ENCODE peak calls at places on chromosomes 7 and 10, in four cellular contexts. U, J, O and N are unnamed samples.

GRCh38 chr7:51152801-51153200 is 163.8 kb downstream of the COBL start:
- DNase-seq in U (no peak), J (no peak), O (no peak), N (no peak)

GRCh38 chr7:73342645-73343044 is 14.7 kb downstream of the FKBP6 start:
- DNase-seq in U (no peak), J (peak; percentile 44), O (peak; percentile 80), N (peak; percentile 68)

GRCh38 chr7:472640-472957 is 47.0 kb downstream of the PDGFA start:
- DNase-seq in U (no peak), J (no peak), O (no peak), N (no peak)

GRCh38 chr10:86102446-86102845 is 264.1 kb downstream of the GRID1 start:
- DNase-seq in U (no peak), J (no peak), O (no peak), N (no peak)

GRCh38 chr10:123563581-123563855 is 102.6 kb upstream of the GPR26 start:
- DNase-seq in U (no peak), J (no peak), O (no peak), N (no peak)

GRCh38 chr7:5417106-5418071 is 6.2 kb downstream of the TNRC18 start:
- DNase-seq in U (no peak), J (no peak), O (peak; percentile 81), N (no peak)

GRCh38 chr7:73424486-73424885 is 9.1 kb upstream of the FZD9 start:
- DNase-seq in U (no peak), J (no peak), O (no peak), N (no peak)

GRCh38 chr10:84258034-84258695 is 13.3 kb downstream of the RGR start:
- DNase-seq in U (no peak), J (no peak), O (no peak), N (no peak)

GRCh38 chr7:155788616-155789000 is 23.7 kb downstream of the SHH start:
- DNase-seq in U (no peak), J (no peak), O (no peak), N (no peak)

GRCh38 chr7:74657692-74658170 is at the start of gene GTF2I:
- DNase-seq in U (no peak), J (no peak), O (no peak), N (no peak)

GRCh38 chr7:30633223-30633622 is 38.5 kb downstream of the GARS1 start:
- DNase-seq in U (no peak), J (no peak), O (no peak), N (no peak)

GRCh38 chr7:69812756-69813155 is 214.5 kb downstream of the AUTS2 start:
- DNase-seq in U (no peak), J (no peak), O (no peak), N (no peak)

GRCh38 chr7:69817096-69817495 is 218.8 kb downstream of the AUTS2 start:
- DNase-seq in U (no peak), J (no peak), O (no peak), N (no peak)

GRCh38 chr7:69811682-69812344 is 213.5 kb downstream of the AUTS2 start:
- DNase-seq in U (no peak), J (no peak), O (no peak), N (no peak)

GRCh38 chr7:69814421-69814962 is 216.2 kb downstream of the AUTS2 start:
- DNase-seq in U (no peak), J (peak; percentile 33), O (no peak), N (no peak)

GRCh38 chr7:69813637-69814240 is 215.5 kb downstream of the AUTS2 start:
- DNase-seq in U (no peak), J (no peak), O (no peak), N (no peak)
- H3K4me3 ChIP-seq in U (no peak overlapping the region), J (no peak overlapping the region), O (no peak overlapping the region), N (no peak overlapping the region)

DNA sequence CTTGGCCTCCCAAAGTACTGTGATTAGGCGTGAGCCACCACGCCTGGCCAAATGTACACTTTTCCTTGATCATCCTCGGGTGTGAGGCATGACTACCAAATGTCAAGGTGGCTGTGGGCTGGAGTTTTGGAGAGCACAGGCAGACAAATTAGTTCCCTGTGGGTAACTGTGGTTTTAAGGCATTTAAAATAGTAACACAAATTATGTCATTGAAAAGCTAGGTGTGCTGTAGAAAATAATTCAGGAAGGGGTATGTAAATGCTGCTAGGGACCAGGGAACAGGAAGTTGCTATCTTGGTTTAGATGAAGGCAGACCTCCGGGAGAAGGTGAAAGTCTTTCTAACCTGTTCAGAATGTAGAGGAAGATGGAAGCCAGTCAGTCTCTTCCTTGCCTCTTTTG is 9.9 kb downstream of the GLRX3 start:
- DNase-seq in U (no peak), J (no peak), O (no peak), N (no peak)
- H3K4me3 ChIP-seq in U (no peak overlapping the region), J (no peak overlapping the region), O (no peak overlapping the region), N (no peak overlapping the region)

DNA sequence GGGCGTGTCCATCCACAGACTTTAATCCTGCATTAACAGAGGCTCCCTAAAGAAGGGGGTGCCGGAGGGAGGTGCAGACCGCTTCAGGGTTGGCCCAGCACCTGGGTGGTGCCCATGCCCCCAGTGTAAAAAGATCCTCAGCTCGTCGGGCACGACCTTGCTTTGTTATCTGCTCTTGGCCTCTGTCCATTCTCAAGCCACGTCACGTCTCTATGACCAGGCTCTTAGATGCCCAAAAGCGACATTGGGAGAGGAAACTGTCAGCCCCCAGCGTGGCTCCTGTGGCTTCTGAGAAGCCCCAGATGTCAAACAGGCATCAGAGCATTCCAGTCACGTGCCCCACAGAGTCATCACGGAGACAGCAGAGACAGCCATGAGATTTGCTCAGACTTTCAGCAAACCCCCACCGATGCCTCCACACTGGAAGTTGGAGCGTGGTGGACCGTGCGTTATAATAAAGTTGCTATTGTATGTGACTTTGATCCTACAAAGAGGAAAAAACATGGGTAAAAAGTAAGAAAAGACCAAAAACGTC is 55.5 kb downstream of the PTPRN2 start:
- DNase-seq in U (no peak), J (no peak), O (no peak), N (no peak)
- H3K4me3 ChIP-seq in U (no peak overlapping the region), J (no peak overlapping the region), O (no peak overlapping the region), N (no peak overlapping the region)

GRCh38 chr7:111532625-111533024 is 29.7 kb downstream of the IMMP2L start:
- DNase-seq in U (no peak), J (no peak), O (peak; percentile 8), N (no peak)
- H3K4me3 ChIP-seq in U (no peak overlapping the region), J (no peak overlapping the region), O (no peak overlapping the region), N (no peak overlapping the region)

DNA sequence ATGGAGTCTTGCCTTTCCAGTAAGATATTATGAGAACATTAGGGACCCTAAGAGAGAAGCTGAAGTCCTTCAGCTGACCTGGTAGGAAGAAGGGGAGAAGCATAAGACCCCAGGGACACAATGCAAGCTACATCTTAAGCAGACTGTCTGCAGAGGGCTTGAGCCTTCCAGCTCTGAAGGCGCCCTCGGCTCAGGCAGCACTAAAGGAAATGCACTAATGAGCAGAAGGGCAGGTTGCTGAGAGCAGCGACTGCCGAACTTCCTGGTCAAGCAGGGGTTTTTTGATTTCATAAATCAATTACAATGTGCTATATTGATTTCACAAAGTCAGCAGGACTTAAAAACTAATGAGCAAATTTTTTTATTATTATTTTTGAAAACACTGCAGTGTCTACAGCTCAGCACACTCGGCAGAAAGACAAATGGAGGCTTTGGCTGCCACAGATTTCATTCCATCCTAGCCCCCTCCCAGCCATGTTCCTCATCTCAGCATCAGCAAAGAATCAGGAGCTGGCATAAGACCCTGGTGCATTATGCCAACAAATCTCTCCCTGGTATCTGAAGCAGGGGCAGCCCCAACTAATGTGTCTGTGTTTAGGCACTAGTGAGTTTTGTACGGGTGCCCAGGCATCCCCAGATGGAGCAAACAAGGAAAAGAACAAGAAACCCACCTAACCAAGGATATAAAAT is 57.1 kb downstream of the LRRTM3 start:
- DNase-seq in U (no peak), J (no peak), O (no peak), N (no peak)
- H3K4me3 ChIP-seq in U (no peak overlapping the region), J (no peak overlapping the region), O (no peak overlapping the region), N (no peak overlapping the region)